ENCODE peak calls at places on chromosomes 16 and 17, in eight cellular contexts. E is sigmoid colon, C is cardiac muscle cell, D is left ventricle myocardium inferior, Y is uterus, J is MM.1S, X is pancreas, M is body of pancreas. K is an unnamed sample. For H3K4me1, the result is how much of the 10 kb centered on the place peaks cover.

GRCh38 chr16:12147681-12148479 is 171.3 kb downstream of the SNX29 start:
- DNase-seq in E (no peak), C (no peak), D (peak), Y (no peak), J (no peak), X (no peak), M (no peak), K (no peak)

GRCh38 chr17:8918811-8919210 is 46.7 kb downstream of the PIK3R5 start:
- DNase-seq in E (no peak), C (no peak), D (no peak), Y (no peak), J (no peak), X (no peak), M (no peak), K (no peak)

GRCh38 chr17:56478836-56479447 is 114.6 kb upstream of the NOG start:
- DNase-seq in E (no peak), C (peak), D (no peak), Y (no peak), J (peak), X (no peak), M (peak), K (no peak)

GRCh38 chr16:16005725-16006124 is 56.3 kb downstream of the ABCC1 start:
- DNase-seq in E (no peak), C (no peak), D (no peak), Y (no peak), J (no peak), X (no peak), M (no peak), K (no peak)

GRCh38 chr17:39722965-39723848 is 7.1 kb downstream of the MIEN1 start:
- DNase-seq in E (no peak), C (no peak), D (no peak), Y (no peak), J (no peak), X (peak), M (no peak), K (no peak)

GRCh38 chr17:66445229-66445628 is 142.8 kb downstream of the PRKCA start:
- DNase-seq in E (no peak), C (peak), D (no peak), Y (no peak), J (no peak), X (no peak), M (no peak), K (no peak)

GRCh38 chr16:50303041-50303604 is 36.8 kb downstream of the ADCY7 start:
- DNase-seq in E (peak), C (no peak), D (no peak), Y (peak), J (no peak), X (no peak), M (peak), K (no peak)

GRCh38 chr17:8421571-8421970 is 14.1 kb upstream of the NDEL1 start:
- DNase-seq in E (no peak), C (no peak), D (no peak), Y (no peak), J (peak), X (no peak), M (no peak), K (no peak)

GRCh38 chr16:88527186-88527936 is 42.8 kb upstream of the ZC3H18 start:
- DNase-seq in E (peak), C (peak), D (peak), Y (peak), J (no peak), X (peak), M (peak), K (peak)

GRCh38 chr17:79677646-79678045 is 53.1 kb upstream of the ENPP7 start:
- DNase-seq in E (no peak), C (no peak), D (peak), Y (no peak), J (no peak), X (peak), M (no peak), K (no peak)

GRCh38 chr16:85007815-85008214 is 3.5 kb downstream of the ZDHHC7 start:
- DNase-seq in E (no peak), C (no peak), D (no peak), Y (no peak), J (no peak), X (peak), M (no peak), K (no peak)

GRCh38 chr17:1043601-1044251 is 46.8 kb downstream of the TIMM22 start:
- DNase-seq in E (peak), C (peak), D (peak), Y (peak), J (no peak), X (peak), M (no peak), K (no peak)
- H3K4me1 ChIP-seq in E (under half), C (under half), D (half or more), Y (under half), J (under half), X (under half), M (under half), K (under half)

DNA sequence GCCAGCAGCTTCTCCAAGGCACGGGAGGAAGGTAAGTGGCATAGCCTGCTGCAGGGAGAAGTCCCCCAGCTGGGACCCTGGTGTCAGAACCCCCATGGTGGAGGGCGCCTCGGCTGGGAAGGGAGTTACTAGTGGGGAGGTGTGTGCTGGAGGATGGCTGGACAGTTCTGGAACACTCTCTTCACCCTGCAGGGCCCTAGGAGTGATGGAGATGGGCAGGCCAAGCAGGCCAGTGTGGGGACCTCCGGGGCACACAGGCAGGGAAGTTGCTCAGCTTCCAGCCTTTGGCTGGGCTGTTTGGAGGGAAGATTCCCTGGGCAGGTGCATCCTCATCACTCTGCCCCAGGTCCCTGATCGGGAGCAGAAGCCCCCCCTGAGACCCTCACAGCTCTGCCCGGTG is 696 bp downstream of the C17orf99 start:
- DNase-seq in E (no peak), C (no peak), D (no peak), Y (no peak), J (no peak), X (peak), M (no peak), K (no peak)
- H3K4me1 ChIP-seq in E (under half), C (under half), D (under half), Y (under half), J (half or more), X (under half), M (half or more), K (under half)

GRCh38 chr17:57895382-57896060 is 45.7 kb upstream of the MRPS23 start:
- DNase-seq in E (peak), C (no peak), D (peak), Y (peak), J (no peak), X (peak), M (peak), K (no peak)
- H3K4me1 ChIP-seq in E (half or more), C (under half), D (half or more), Y (half or more), J (under half), X (half or more), M (half or more), K (half or more)

GRCh38 chr17:73369126-73369525 is 57.3 kb upstream of the CDC42EP4 start:
- DNase-seq in E (no peak), C (peak), D (peak), Y (no peak), J (no peak), X (no peak), M (peak), K (no peak)

GRCh38 chr17:73376152-73376551 is 64.4 kb upstream of the CDC42EP4 start:
- DNase-seq in E (no peak), C (no peak), D (no peak), Y (no peak), J (no peak), X (no peak), M (no peak), K (no peak)

GRCh38 chr17:73368085-73368631 is 56.4 kb upstream of the CDC42EP4 start:
- DNase-seq in E (no peak), C (no peak), D (no peak), Y (no peak), J (no peak), X (no peak), M (no peak), K (no peak)

GRCh38 chr17:73371846-73372245 is 60.0 kb upstream of the CDC42EP4 start:
- DNase-seq in E (no peak), C (no peak), D (no peak), Y (no peak), J (no peak), X (peak), M (no peak), K (no peak)

GRCh38 chr17:73371285-73371684 is 59.5 kb upstream of the CDC42EP4 start:
- DNase-seq in E (no peak), C (no peak), D (no peak), Y (no peak), J (no peak), X (peak), M (no peak), K (no peak)
- H3K4me1 ChIP-seq in E (under half), C (under half), D (under half), Y (under half), J (under half), X (under half), M (under half), K (under half)

DNA sequence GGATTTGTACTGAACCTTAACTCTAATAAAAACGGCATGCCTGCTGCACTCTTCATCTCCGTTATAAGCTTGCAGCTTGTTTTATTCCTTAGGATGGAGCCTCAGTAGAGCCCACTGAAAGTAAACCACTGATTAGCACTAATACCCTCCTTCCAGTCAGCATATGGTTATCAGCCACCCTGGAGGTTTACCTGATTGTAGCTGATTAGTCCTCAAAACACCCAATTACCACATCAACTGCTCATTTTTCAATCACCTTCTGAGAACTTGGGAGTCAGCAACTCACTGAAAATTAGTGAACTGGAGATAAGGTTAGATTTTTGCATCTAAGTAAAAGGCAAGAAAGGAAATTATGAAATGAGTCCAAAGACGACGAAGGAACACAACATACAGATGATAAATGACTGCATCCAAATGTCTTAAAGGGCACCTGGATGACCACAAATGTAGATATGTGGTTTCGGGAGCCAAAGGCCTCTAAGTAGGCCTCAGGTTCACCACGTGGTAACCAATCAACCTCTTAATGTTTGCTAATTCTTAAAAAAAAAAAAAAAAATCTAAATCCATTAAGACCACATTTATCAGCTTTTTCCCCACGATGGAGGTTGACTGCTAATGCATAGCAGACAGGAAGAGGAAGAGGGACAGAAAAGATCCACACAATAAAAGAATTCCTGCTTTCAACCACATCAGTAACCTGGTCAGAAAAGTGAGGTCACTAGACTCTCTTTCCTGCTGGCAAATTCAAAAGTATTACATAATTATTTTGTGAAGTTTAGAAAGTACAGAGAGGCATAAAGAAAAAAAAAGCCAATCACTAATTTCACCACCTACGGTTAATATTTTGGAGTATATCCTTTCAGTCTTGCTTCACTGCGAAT is 28.0 kb downstream of the DCUN1D3 start:
- DNase-seq in E (no peak), C (no peak), D (no peak), Y (no peak), J (no peak), X (no peak), M (no peak), K (no peak)
- H3K4me1 ChIP-seq in E (half or more), C (under half), D (half or more), Y (under half), J (under half), X (under half), M (under half), K (half or more)

GRCh38 chr17:1716076-1716911 is 6.1 kb upstream of the TLCD2 start:
- DNase-seq in E (peak), C (peak), D (peak), Y (peak), J (peak), X (peak), M (peak), K (peak)
- H3K4me1 ChIP-seq in E (under half), C (under half), D (half or more), Y (under half), J (under half), X (under half), M (under half), K (under half)